ENCODE peak calls at places on chromosomes 4 and X, in four cellular contexts. H is NCI-H510A treated with DMSO at 0.1 percent for 48 hours; F is BJ; E is stimulated activated CD8-positive, alpha-beta memory T cell treated with anti-CD3 and anti-CD28 coated beads, Interleukin-15, amount 100 ng/mL, for 24 hours. B is an unnamed sample.
A peak's percentile ranks its signal among the peaks of the same experiment; 100 is the strongest.

GRCh38 chr4:180057891-180058643 is 2185.1 kb upstream of the TENM3 start:
- DNase-seq in F (no peak), H (no peak), E (no peak), B (no peak)

GRCh38 chr4:78781925-78782324 is 5.8 kb downstream of the BMP2K start:
- DNase-seq in E (no peak), H (peak; percentile 43), F (no peak), B (no peak)

GRCh38 chrX:53281321-53281822 is at the start of gene IQSEC2:
- DNase-seq in E (no peak), H (peak; percentile 6), F (no peak), B (peak; percentile 39)

GRCh38 chr4:150579591-150580234 is 2.2 kb upstream of the MAB21L2 start:
- DNase-seq in E (no peak), H (no peak), F (no peak), B (no peak)

GRCh38 chrX:83019258-83019657 is 488.8 kb upstream of the POU3F4 start:
- DNase-seq in E (no peak), H (no peak), F (no peak), B (no peak)

GRCh38 chrX:23811135-23811781 is 28.3 kb downstream of the SAT1 start:
- DNase-seq in H (no peak), F (no peak), E (no peak), B (no peak)

GRCh38 chrX:19658030-19658429 is 142.7 kb upstream of the MAP3K15 start:
- DNase-seq in E (no peak), F (no peak), H (no peak), B (no peak)

GRCh38 chrX:1389181-1389992 is 2.5 kb downstream of the SLC25A6 start:
- DNase-seq in H (no peak), F (no peak), E (no peak), B (no peak)

GRCh38 chrX:53160297-53160983 is 64.6 kb downstream of the KDM5C start:
- DNase-seq in F (no peak), E (no peak), H (no peak), B (no peak)

GRCh38 chr4:173517781-173518371 is 12.2 kb downstream of the HAND2 start:
- DNase-seq in H (no peak), E (no peak), F (no peak), B (no peak)

GRCh38 chr4:153616005-153616555 is 68.0 kb upstream of the TLR2 start:
- DNase-seq in H (no peak), E (no peak), F (no peak), B (no peak)

GRCh38 chr4:173413043-173413442 is 14.1 kb upstream of the SCRG1 start:
- DNase-seq in H (no peak), F (no peak), E (no peak), B (no peak)

GRCh38 chr4:184937745-184938144 is 80.5 kb upstream of the HELT start:
- DNase-seq in E (no peak), H (peak; percentile 29), F (no peak), B (no peak)

GRCh38 chr4:139988863-139989765 is 164.9 kb downstream of the MAML3 start:
- DNase-seq in E (no peak), F (peak; percentile 65), H (no peak), B (peak; percentile 73)

GRCh38 chr4:133102612-133103409 is 46.3 kb upstream of the PCDH10 start:
- DNase-seq in F (no peak), E (no peak), H (no peak), B (no peak)

GRCh38 chr4:3792813-3793212 is 26.6 kb downstream of the ADRA2C start:
- DNase-seq in H (peak; percentile 5), E (no peak), F (no peak), B (no peak)

GRCh38 chrX:7088968-7089615 is 58.4 kb upstream of the STS start:
- DNase-seq in E (no peak), H (no peak), F (no peak), B (no peak)

GRCh38 chr4:88291003-88291402 is 6.6 kb upstream of the PPM1K start:
- DNase-seq in H (peak; percentile 2), E (no peak), F (no peak), B (no peak)

GRCh38 chr4:8471211-8471875 is 30.8 kb downstream of the TRMT44 start:
- DNase-seq in H (no peak), F (no peak), E (no peak), B (no peak)

GRCh38 chrX:25005034-25005381 is 10.8 kb downstream of the ARX start:
- DNase-seq in F (no peak), E (no peak), H (no peak), B (no peak)

B was measured in omental fat pad.